ENCODE peak calls at places on chromosomes 11 and 22, in eight cellular contexts. R, N, P, Y, I, E, T and V are unnamed samples.

GRCh38 chr22:32103648-32104326 is 55.3 kb downstream of the C22orf42 start:
- DNase-seq in R (no peak), N (no peak), P (peak; percentile 40), Y (peak; percentile 45), I (no peak), E (no peak), T (peak; percentile 2), V (no peak)

GRCh38 chr11:575324-575995 is 810 bp upstream of the PHRF1 start:
- DNase-seq in R (no peak), N (no peak), P (peak; percentile 54), Y (peak; percentile 66), I (peak; percentile 76), E (peak; percentile 36), T (peak; percentile 17), V (no peak)

GRCh38 chr11:128938156-128938885 is 4.3 kb downstream of the TP53AIP1 start:
- DNase-seq in R (no peak), N (no peak), P (no peak), Y (no peak), I (no peak), E (no peak), T (no peak), V (no peak)

GRCh38 chr11:46860218-46860617 is 14.1 kb upstream of the CKAP5 start:
- DNase-seq in R (no peak), N (no peak), P (no peak), Y (no peak), I (no peak), E (no peak), T (no peak), V (no peak)

GRCh38 chr22:46547179-46547882 is 9.9 kb upstream of the CELSR1 start:
- DNase-seq in R (no peak), N (no peak), P (peak; percentile 74), Y (peak; percentile 17), I (peak; percentile 24), E (no peak), T (peak; percentile 55), V (peak; percentile 81)

GRCh38 chr11:68583047-68583446 is 101.3 kb upstream of the GAL start:
- DNase-seq in R (no peak), N (no peak), P (peak; percentile 4), Y (no peak), I (no peak), E (no peak), T (no peak), V (no peak)

GRCh38 chr11:112289588-112290461 is 29.2 kb upstream of the PLET1 start:
- DNase-seq in R (no peak), N (peak; percentile 91), P (peak; percentile 73), Y (peak; percentile 61), I (peak; percentile 78), E (peak; percentile 32), T (peak; percentile 35), V (peak; percentile 84)

GRCh38 chr11:34655335-34656008 is 34.6 kb downstream of the EHF start:
- DNase-seq in R (no peak), N (peak; percentile 20), P (peak; percentile 78), Y (peak; percentile 23), I (no peak), E (no peak), T (peak; percentile 32), V (peak; percentile 68)

GRCh38 chr11:8033312-8033715 is 46.2 kb downstream of the EIF3F start:
- DNase-seq in R (peak; percentile 34), N (peak; percentile 73), P (peak; percentile 75), Y (peak; percentile 59), I (peak; percentile 71), E (no peak), T (peak; percentile 57), V (peak; percentile 85)

GRCh38 chr11:131810511-131810910 is 440.1 kb downstream of the NTM start:
- DNase-seq in R (no peak), N (no peak), P (peak; percentile 24), Y (no peak), I (peak; percentile 10), E (no peak), T (no peak), V (no peak)

GRCh38 chr22:41028841-41029240 is 63.6 kb upstream of the EP300 start:
- DNase-seq in R (no peak), N (no peak), P (peak; percentile 81), Y (peak; percentile 53), I (no peak), E (no peak), T (peak; percentile 77), V (peak; percentile 37)

GRCh38 chr22:19803736-19804267 is 43.2 kb downstream of the TBX1 start:
- DNase-seq in R (no peak), N (no peak), P (no peak), Y (no peak), I (no peak), E (no peak), T (no peak), V (no peak)

GRCh38 chr11:14499178-14499559 is 442 bp downstream of the COPB1 start:
- DNase-seq in R (no peak), N (peak; percentile 61), P (peak; percentile 11), Y (peak; percentile 29), I (peak; percentile 19), E (no peak), T (no peak), V (peak; percentile 15)

GRCh38 chr22:27046603-27047002 is 389.2 kb downstream of the MIAT start:
- DNase-seq in R (no peak), N (no peak), P (no peak), Y (no peak), I (no peak), E (no peak), T (no peak), V (no peak)

GRCh38 chr11:32033491-32033890 is 57.4 kb upstream of the RCN1 start:
- DNase-seq in R (no peak), N (no peak), P (no peak), Y (no peak), I (no peak), E (no peak), T (no peak), V (no peak)

GRCh38 chr11:73295259-73295995 is 12.6 kb upstream of the ARHGEF17 start:
- DNase-seq in R (no peak), N (peak; percentile 89), P (peak; percentile 82), Y (peak; percentile 38), I (peak; percentile 82), E (peak; percentile 24), T (peak; percentile 72), V (peak; percentile 83)

GRCh38 chr11:107301886-107302285 is 155.7 kb downstream of the CWF19L2 start:
- DNase-seq in R (no peak), N (no peak), P (no peak), Y (peak; percentile 5), I (no peak), E (no peak), T (no peak), V (no peak)

GRCh38 chr11:75574698-75575265 is 12.7 kb downstream of the SERPINH1 start:
- DNase-seq in R (no peak), N (no peak), P (no peak), Y (no peak), I (no peak), E (no peak), T (no peak), V (no peak)

GRCh38 chr11:58004664-58005063 is 19.0 kb upstream of the OR9Q1 start:
- DNase-seq in R (no peak), N (no peak), P (no peak), Y (no peak), I (no peak), E (no peak), T (no peak), V (no peak)

GRCh38 chr22:37259540-37260029 is 15.5 kb upstream of the RAC2 start:
- DNase-seq in R (no peak), N (peak; percentile 55), P (peak; percentile 62), Y (no peak), I (peak; percentile 71), E (no peak), T (no peak), V (peak; percentile 41)

GRCh38 chr11:125948278-125949051 is 2.6 kb downstream of the VSIG10L2 start:
- DNase-seq in R (no peak), N (no peak), P (no peak), Y (no peak), I (no peak), E (no peak), T (no peak), V (no peak)

GRCh38 chr11:11265994-11266606 is 87.0 kb downstream of the CSNK2A3 start:
- DNase-seq in R (no peak), N (peak; percentile 83), P (no peak), Y (peak; percentile 34), I (peak; percentile 70), E (peak; percentile 51), T (no peak), V (peak; percentile 54)

GRCh38 chr11:100918551-100919500 is 210.8 kb downstream of the PGR start:
- DNase-seq in R (peak; percentile 44), N (no peak), P (peak; percentile 30), Y (peak; percentile 12), I (no peak), E (peak; percentile 18), T (no peak), V (peak; percentile 28)

GRCh38 chr22:49352361-49353169 is 475.1 kb downstream of the BRD1 start:
- DNase-seq in R (no peak), N (no peak), P (no peak), Y (no peak), I (no peak), E (no peak), T (no peak), V (no peak)

GRCh38 chr11:10653242-10653641 is 40.3 kb downstream of the IRAG1 start:
- DNase-seq in R (no peak), N (no peak), P (no peak), Y (no peak), I (no peak), E (no peak), T (no peak), V (no peak)

GRCh38 chr22:31550871-31551370 is 54.6 kb downstream of the SFI1 start:
- DNase-seq in R (no peak), N (no peak), P (no peak), Y (no peak), I (peak; percentile 25), E (no peak), T (no peak), V (no peak)

GRCh38 chr22:29632672-29633071 is 29.2 kb downstream of the NF2 start:
- DNase-seq in R (no peak), N (no peak), P (no peak), Y (no peak), I (no peak), E (no peak), T (no peak), V (no peak)

GRCh38 chr22:26660961-26661578 is 3.7 kb downstream of the MIAT start:
- DNase-seq in R (no peak), N (no peak), P (no peak), Y (no peak), I (peak; percentile 50), E (peak; percentile 41), T (no peak), V (no peak)

GRCh38 chr22:35835998-35836691 is 118.5 kb downstream of the APOL5 start:
- DNase-seq in R (no peak), N (no peak), P (peak; percentile 93), Y (peak; percentile 91), I (no peak), E (peak; percentile 57), T (peak; percentile 86), V (peak; percentile 93)

GRCh38 chr11:122213111-122213510 is 97.1 kb upstream of the BLID start:
- DNase-seq in R (no peak), N (no peak), P (no peak), Y (no peak), I (no peak), E (no peak), T (no peak), V (no peak)